ENCODE peak calls at places on chromosomes 12 and 14, in six cellular contexts. B is A549, G is HepG2, S is GM23338, H is IMR-90, I is OCI-LY7. U is an unnamed sample.

GRCh38 chr12:54173066-54173726 is 15.6 kb downstream of the SMUG1 start:
- DNase-seq in B (no peak), G (no peak), S (peak; percentile 78), H (no peak), I (no peak), U (peak; percentile 80)

GRCh38 chr12:88571543-88571942 is 8.7 kb downstream of the KITLG start:
- DNase-seq in B (no peak), G (no peak), S (no peak), H (no peak), I (no peak), U (no peak)

GRCh38 chr12:51923506-51924365 is 16.4 kb downstream of the ACVRL1 start:
- DNase-seq in B (no peak), G (no peak), S (peak; percentile 82), H (no peak), I (peak; percentile 29), U (peak; percentile 72)

GRCh38 chr14:55454264-55455151 is 14.1 kb upstream of the TBPL2 start:
- DNase-seq in B (peak; percentile 55), G (peak; percentile 16), S (no peak), H (peak; percentile 86), I (no peak), U (peak; percentile 16)

GRCh38 chr14:30864934-30865333 is 9.4 kb upstream of the COCH start:
- DNase-seq in B (no peak), G (no peak), S (no peak), H (no peak), I (no peak), U (no peak)

GRCh38 chr14:81303258-81303935 is 82.6 kb upstream of the GTF2A1 start:
- DNase-seq in B (peak; percentile 48), G (peak; percentile 98), S (no peak), H (no peak), I (peak; percentile 56), U (no peak)

GRCh38 chr12:16187684-16188083 is 89.8 kb downstream of the SLC15A5 start:
- DNase-seq in B (no peak), G (no peak), S (peak; percentile 14), H (no peak), I (no peak), U (no peak)

GRCh38 chr12:80041691-80042090 is 57.6 kb upstream of the OTOGL start:
- DNase-seq in B (no peak), G (no peak), S (no peak), H (peak; percentile 68), I (no peak), U (no peak)

GRCh38 chr12:51941011-51941561 is 10.4 kb upstream of the ACVR1B start:
- DNase-seq in B (no peak), G (no peak), S (peak; percentile 34), H (peak; percentile 77), I (no peak), U (peak; percentile 21)

GRCh38 chr14:80419339-80419738 is 208.0 kb upstream of the DIO2 start:
- DNase-seq in B (no peak), G (no peak), S (no peak), H (no peak), I (no peak), U (no peak)

GRCh38 chr14:54488318-54488645 is 498 bp downstream of the GMFB start:
- DNase-seq in B (no peak), G (no peak), S (peak; percentile 84), H (no peak), I (peak; percentile 39), U (no peak)

GRCh38 chr12:2960432-2960956 is 1.3 kb downstream of the TEAD4 start:
- DNase-seq in B (peak; percentile 29), G (peak; percentile 34), S (no peak), H (peak; percentile 67), I (no peak), U (peak; percentile 35)

GRCh38 chr12:91423336-91424050 is 240.9 kb upstream of the DCN start:
- DNase-seq in B (no peak), G (no peak), S (peak; percentile 30), H (no peak), I (no peak), U (no peak)

GRCh38 chr14:92724516-92725340 is 23.7 kb downstream of the LGMN start:
- DNase-seq in B (peak; percentile 53), G (peak; percentile 89), S (no peak), H (no peak), I (no peak), U (peak; percentile 30)

GRCh38 chr12:12823308-12823707 is 10.2 kb downstream of the DDX47 start:
- DNase-seq in B (peak; percentile 70), G (no peak), S (no peak), H (peak; percentile 89), I (no peak), U (no peak)

GRCh38 chr14:41146391-41146790 is 460.3 kb upstream of the LRFN5 start:
- DNase-seq in B (no peak), G (no peak), S (peak; percentile 11), H (no peak), I (no peak), U (peak; percentile 31)

GRCh38 chr12:21717756-21718155 is 56.8 kb downstream of the KCNJ8 start:
- DNase-seq in B (no peak), G (no peak), S (no peak), H (no peak), I (no peak), U (no peak)

GRCh38 chr12:18798445-18799139 is 60.7 kb downstream of the CAPZA3 start:
- DNase-seq in B (no peak), G (peak; percentile 55), S (no peak), H (no peak), I (no peak), U (no peak)

GRCh38 chr12:11917501-11917900 is 153.2 kb upstream of the BCL2L14 start:
- DNase-seq in B (no peak), G (no peak), S (no peak), H (no peak), I (no peak), U (no peak)

GRCh38 chr12:53065975-53066593 is 13.1 kb downstream of the SPRYD3 start:
- DNase-seq in B (peak; percentile 80), G (peak; percentile 57), S (peak; percentile 90), H (peak; percentile 81), I (peak; percentile 63), U (peak; percentile 88)

GRCh38 chr14:53001787-53002378 is 51.0 kb upstream of the FERMT2 start:
- DNase-seq in B (no peak), G (peak; percentile 24), S (no peak), H (no peak), I (no peak), U (no peak)

GRCh38 chr12:12541782-12542181 is 20.9 kb downstream of the DUSP16 start:
- DNase-seq in B (no peak), G (no peak), S (no peak), H (no peak), I (no peak), U (no peak)

GRCh38 chr12:7637641-7638040 is 28.1 kb downstream of the APOBEC1 start:
- DNase-seq in B (no peak), G (no peak), S (no peak), H (no peak), I (no peak), U (no peak)

GRCh38 chr14:43085820-43086219 is 1421.3 kb downstream of the FSCB start:
- DNase-seq in B (no peak), G (no peak), S (no peak), H (no peak), I (no peak), U (no peak)

GRCh38 chr12:43283206-43283605 is 268.8 kb downstream of the ADAMTS20 start:
- DNase-seq in B (no peak), G (no peak), S (no peak), H (no peak), I (no peak), U (no peak)

GRCh38 chr12:43281563-43281962 is 270.4 kb downstream of the ADAMTS20 start:
- DNase-seq in B (no peak), G (no peak), S (no peak), H (no peak), I (no peak), U (peak; percentile 11)

GRCh38 chr12:43284441-43284840 is 267.6 kb downstream of the ADAMTS20 start:
- DNase-seq in B (no peak), G (no peak), S (no peak), H (no peak), I (no peak), U (no peak)

GRCh38 chr12:43285248-43285647 is 266.8 kb downstream of the ADAMTS20 start:
- DNase-seq in B (no peak), G (no peak), S (no peak), H (peak; percentile 98), I (no peak), U (no peak)

DNA sequence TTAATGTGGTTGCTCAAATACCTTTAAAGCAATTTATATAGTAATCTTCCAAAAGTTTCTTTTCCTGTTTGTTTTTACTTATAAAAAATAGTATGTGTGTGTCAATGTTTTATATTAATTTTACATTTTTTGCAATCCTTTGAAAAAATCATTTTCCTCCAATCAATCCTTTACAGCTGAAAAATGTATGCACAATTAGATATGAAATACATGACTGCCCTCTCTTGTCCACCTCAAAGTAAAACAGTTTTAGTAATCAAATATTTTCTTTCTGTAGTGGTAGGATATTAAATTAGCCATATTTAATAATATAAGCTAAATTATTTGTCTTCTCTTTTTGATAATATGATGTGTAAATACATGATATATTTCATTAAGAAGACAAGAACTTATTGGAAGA is 269.9 kb downstream of the ADAMTS20 start:
- DNase-seq in B (peak; percentile 25), G (no peak), S (no peak), H (peak; percentile 65), I (no peak), U (no peak)
- TF ChIP-seq CTCF in B (peak; percentile 52), G (no peak), S (peak; percentile 50), H (peak; percentile 69), I (peak; percentile 44), U (peak; percentile 55)

GRCh38 chr14:68976160-68977067 is 2.7 kb downstream of the ACTN1 start:
- DNase-seq in B (no peak), G (peak; percentile 77), S (no peak), H (peak; percentile 48), I (no peak), U (no peak)
- H3K4me2 ChIP-seq in B (peak overlapping the region; percentile 79), G (peak overlapping the region; percentile 93), S (peak overlapping the region; percentile 88), H (peak overlapping the region; percentile 97), I (no peak overlapping the region), U (peak overlapping the region; percentile 86)

DNA sequence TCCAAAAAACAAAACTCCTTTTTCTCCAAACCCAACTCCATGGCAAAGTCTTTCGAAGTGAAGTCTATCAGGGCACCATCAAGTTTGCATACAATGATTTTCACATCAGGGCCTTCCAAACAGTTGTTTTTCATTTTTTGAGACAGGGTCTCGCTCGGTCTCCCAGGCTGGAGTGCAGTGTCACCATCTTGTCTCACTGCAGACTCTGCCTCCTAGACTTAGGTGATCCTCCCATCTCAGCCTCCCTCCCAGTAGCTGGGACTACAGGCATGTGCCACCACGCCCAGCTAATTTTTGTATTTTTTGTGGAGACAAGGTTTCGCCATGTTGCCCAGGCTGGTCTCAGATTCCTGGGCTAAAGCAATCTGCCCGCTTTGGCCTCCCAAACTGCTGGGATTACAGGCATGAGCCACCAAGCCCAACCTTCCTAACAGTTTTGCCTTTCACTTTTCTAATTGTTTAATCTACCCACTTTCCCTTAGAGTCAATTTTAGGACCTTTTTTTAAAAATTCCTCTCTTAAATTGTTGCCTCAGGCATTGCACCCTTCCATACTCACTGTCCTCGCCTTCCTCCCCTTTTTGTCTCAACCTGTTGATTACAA is 11.6 kb downstream of the ZFHX2 start:
- DNase-seq in B (no peak), G (no peak), S (no peak), H (no peak), I (no peak), U (no peak)
- TF ChIP-seq CTCF in B (no peak), G (no peak), S (peak; percentile 0), H (no peak), I (no peak), U (no peak)

GRCh38 chr14:99660006-99660566 is 15.2 kb downstream of the HHIPL1 start:
- DNase-seq in B (no peak), G (no peak), S (peak; percentile 58), H (no peak), I (no peak), U (no peak)
- H3K4me2 ChIP-seq in B (no peak overlapping the region), G (no peak overlapping the region), S (peak overlapping the region; percentile 88), H (no peak overlapping the region), I (no peak overlapping the region), U (peak overlapping the region; percentile 18)